ENCODE peak calls at places on chromosomes 6 and 20, in four cellular contexts. V is HepG2, M is psoas muscle, I is DND-41. F is an unnamed sample.

GRCh38 chr6:28522594-28523557 is 2.8 kb upstream of the GPX5 start:
- DNase-seq in I (peak; percentile 49), M (no peak), V (no peak), F (no peak)

GRCh38 chr6:68990313-68990712 is 355.2 kb downstream of the ADGRB3 start:
- DNase-seq in M (no peak), V (no peak), I (no peak), F (no peak)

GRCh38 chr6:3355358-3356055 is 96.8 kb downstream of the PSMG4 start:
- DNase-seq in I (no peak), V (no peak), M (peak; percentile 55), F (no peak)

GRCh38 chr6:132964868-132965382 is 150.6 kb downstream of the RPS12 start:
- DNase-seq in V (no peak), M (no peak), I (no peak), F (no peak)

GRCh38 chr6:79710127-79710526 is 79.0 kb downstream of the SH3BGRL2 start:
- DNase-seq in I (no peak), V (no peak), M (no peak), F (no peak)

GRCh38 chr6:26273673-26274595 is 91.1 kb upstream of the BTN3A2 start:
- DNase-seq in I (peak; percentile 51), M (no peak), V (no peak), F (no peak)

GRCh38 chr20:50624351-50625016 is 66.9 kb downstream of the RIPOR3 start:
- DNase-seq in M (no peak), I (no peak), V (peak; percentile 80), F (peak; percentile 92)

GRCh38 chr20:38870733-38871559 is 55.3 kb upstream of the FAM83D start:
- DNase-seq in V (no peak), I (no peak), M (no peak), F (no peak)

GRCh38 chr6:131353876-131354275 is 218.6 kb downstream of the AKAP7 start:
- DNase-seq in M (no peak), V (no peak), I (no peak), F (no peak)

GRCh38 chr6:91534614-91535013 is 947.7 kb upstream of the MAP3K7 start:
- DNase-seq in M (no peak), I (no peak), V (no peak), F (no peak)

GRCh38 chr6:170008386-170008785 is 257.0 kb downstream of the ERMARD start:
- DNase-seq in M (no peak), V (no peak), I (no peak), F (no peak)

GRCh38 chr6:146545608-146546007 is 2.0 kb downstream of the RAB32 start:
- DNase-seq in M (no peak), I (no peak), V (no peak), F (no peak)

GRCh38 chr6:147676896-147677295 is 168.4 kb downstream of the SAMD5 start:
- DNase-seq in I (no peak), M (no peak), V (no peak), F (no peak)

GRCh38 chr6:32882879-32883250 is 28.9 kb downstream of the PSMB9 start:
- DNase-seq in I (no peak), M (no peak), V (no peak), F (no peak)
- H3K9me3 ChIP-seq in I (no peaks in the 10 kb centered on the region), M (no peaks in the 10 kb centered on the region), V (no peaks in the 10 kb centered on the region), F (no peaks in the 10 kb centered on the region)

DNA sequence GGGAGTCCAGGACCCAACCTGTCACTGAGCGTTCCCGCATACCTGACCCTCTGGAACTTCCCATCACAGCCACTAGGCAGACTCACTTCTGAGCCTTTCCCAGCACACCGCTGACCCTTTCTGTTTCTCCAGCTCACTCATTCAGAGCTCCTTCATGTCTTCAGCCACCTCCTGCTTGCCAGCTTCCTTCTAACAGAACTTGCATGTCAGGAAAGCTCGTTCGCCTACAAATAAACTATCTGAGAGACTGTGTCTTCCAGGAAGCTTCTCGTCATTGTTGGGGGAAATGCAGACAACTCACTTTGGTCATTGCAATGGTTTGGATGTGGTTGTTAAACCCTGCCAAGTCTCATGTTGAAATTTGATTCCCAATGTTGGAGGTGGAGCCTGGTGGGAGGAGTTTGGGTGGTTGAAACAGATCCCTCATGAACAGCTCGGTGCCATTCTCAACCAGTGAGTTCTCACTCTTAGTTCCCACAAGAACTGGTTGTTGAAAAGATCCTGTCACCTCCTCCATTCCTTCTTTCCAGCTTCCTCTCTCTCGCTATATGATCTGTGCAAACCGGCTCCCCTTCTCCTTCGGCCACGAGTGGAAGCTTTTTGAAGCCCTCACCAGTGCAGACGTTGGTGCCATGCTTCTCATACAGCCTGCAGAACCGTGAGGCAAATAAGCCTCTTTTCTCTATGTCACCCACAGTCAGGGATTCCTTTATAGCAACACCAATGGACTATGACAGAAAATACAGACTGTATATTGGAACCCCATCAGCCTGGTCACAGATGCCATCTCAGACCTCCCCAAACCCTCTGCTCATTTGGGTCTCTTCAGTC is 1.4 kb upstream of the MUC21 start:
- DNase-seq in M (no peak), I (no peak), V (peak; percentile 37), F (no peak)
- TF ChIP-seq CTCF in M (peak; percentile 10), I (peak; percentile 5), V (peak; percentile 24), F (no peak)

GRCh38 chr20:31440012-31440659 is at the start of gene DEFB123:
- DNase-seq in V (no peak), I (peak; percentile 19), M (no peak), F (no peak)
- H3K9me3 ChIP-seq in V (no peaks in the 10 kb centered on the region), I (no peaks in the 10 kb centered on the region), M (no peaks in the 10 kb centered on the region), F (no peaks in the 10 kb centered on the region)

GRCh38 chr20:46327557-46327956 is 19.3 kb upstream of the CDH22 start:
- DNase-seq in V (no peak), M (no peak), I (no peak), F (no peak)

GRCh38 chr20:46325788-46326472 is 17.6 kb upstream of the CDH22 start:
- DNase-seq in I (no peak), V (no peak), M (no peak), F (no peak)

GRCh38 chr20:46324379-46324778 is 16.1 kb upstream of the CDH22 start:
- DNase-seq in V (no peak), M (no peak), I (no peak), F (no peak)

GRCh38 chr20:46323557-46323956 is 15.3 kb upstream of the CDH22 start:
- DNase-seq in I (no peak), M (no peak), V (no peak), F (no peak)

GRCh38 chr20:46324960-46325703 is 16.8 kb upstream of the CDH22 start:
- DNase-seq in I (peak; percentile 37), V (peak; percentile 69), M (no peak), F (no peak)
- TF ChIP-seq CTCF in I (peak; percentile 59), V (peak; percentile 68), M (no peak), F (peak; percentile 37)

F was measured in right lobe of liver.